ENCODE peak calls at places on chromosome 7, in eight cellular contexts. Y is AG10803, D is choroid plexus epithelial cell, S is brain microvascular endothelial cell, N is heart right ventricle, Z is lung, X is IMR-90, C is fibroblast of pulmonary artery. H is an unnamed sample.
A peak's percentile ranks its signal among the peaks of the same experiment; 100 is the strongest.

GRCh38 chr7:107874605-107875446 is 16.2 kb upstream of the DLD start:
- DNase-seq in Y (peak; percentile 68), X (peak; percentile 67), D (peak; percentile 87), Z (no peak), N (no peak), C (peak; percentile 79), S (peak; percentile 70), H (peak; percentile 67)

GRCh38 chr7:68700414-68700813 is 897.9 kb upstream of the AUTS2 start:
- DNase-seq in Z (no peak), N (no peak), Y (no peak), D (peak; percentile 65), S (peak; percentile 25), X (peak; percentile 65), C (peak; percentile 26), H (peak; percentile 0)

GRCh38 chr7:18505870-18506460 is 10.4 kb downstream of the HDAC9 start:
- DNase-seq in D (peak; percentile 78), N (no peak), Z (no peak), X (peak; percentile 76), S (peak; percentile 70), Y (peak; percentile 60), C (no peak), H (peak; percentile 79)

GRCh38 chr7:121505540-121506182 is 109.6 kb upstream of the FAM3C start:
- DNase-seq in D (no peak), X (no peak), Z (no peak), Y (no peak), N (no peak), S (no peak), C (no peak), H (no peak)

GRCh38 chr7:2710256-2710655 is 22.3 kb downstream of the AMZ1 start:
- DNase-seq in Z (no peak), Y (no peak), S (no peak), X (no peak), D (no peak), N (no peak), C (no peak), H (no peak)

GRCh38 chr7:2158331-2159175 is 74.2 kb downstream of the MAD1L1 start:
- DNase-seq in D (no peak), X (no peak), Y (no peak), N (no peak), Z (no peak), C (no peak), S (no peak), H (no peak)

GRCh38 chr7:7761340-7761973 is 43.0 kb upstream of the RPA3 start:
- DNase-seq in D (peak; percentile 82), S (no peak), X (peak; percentile 66), C (peak; percentile 74), Y (peak; percentile 72), Z (no peak), N (no peak), H (peak; percentile 68)

GRCh38 chr7:156080046-156080445 is 267.8 kb upstream of the SHH start:
- DNase-seq in S (no peak), D (no peak), Y (no peak), C (no peak), Z (no peak), X (no peak), N (no peak), H (no peak)

GRCh38 chr7:45479781-45480180 is 94.4 kb upstream of the ADCY1 start:
- DNase-seq in D (no peak), Y (no peak), C (no peak), S (no peak), N (no peak), Z (no peak), X (no peak), H (no peak)

GRCh38 chr7:10889266-10889898 is 84.3 kb upstream of the PHF14 start:
- DNase-seq in S (peak; percentile 50), Z (no peak), D (peak; percentile 76), X (peak; percentile 51), C (peak; percentile 70), Y (peak; percentile 50), N (no peak), H (peak; percentile 20)

GRCh38 chr7:15554081-15554480 is 7.7 kb downstream of the AGMO start:
- DNase-seq in S (peak; percentile 55), Y (peak; percentile 57), N (no peak), X (peak; percentile 38), Z (no peak), D (peak; percentile 14), C (peak; percentile 22), H (peak; percentile 17)

GRCh38 chr7:44473295-44473694 is 17.2 kb downstream of the NUDCD3 start:
- DNase-seq in S (peak; percentile 71), Z (no peak), Y (no peak), C (peak; percentile 47), X (peak; percentile 45), N (no peak), D (peak; percentile 79), H (peak; percentile 30)

GRCh38 chr7:84479059-84479458 is 284.5 kb upstream of the SEMA3A start:
- DNase-seq in X (no peak), S (no peak), D (no peak), Y (no peak), C (no peak), Z (no peak), N (no peak), H (no peak)

GRCh38 chr7:1349351-1349761 is 109.9 kb downstream of the MICALL2 start:
- DNase-seq in Y (no peak), Z (no peak), X (no peak), N (no peak), C (no peak), D (no peak), S (no peak), H (no peak)

GRCh38 chr7:30654296-30655090 is 27.8 kb downstream of the CRHR2 start:
- DNase-seq in D (no peak), X (no peak), S (no peak), Z (no peak), C (no peak), Y (no peak), N (no peak), H (no peak)

GRCh38 chr7:91005024-91005423 is 259.2 kb upstream of the FZD1 start:
- DNase-seq in N (no peak), Y (no peak), D (no peak), C (no peak), X (no peak), S (no peak), Z (no peak), H (no peak)

DNA sequence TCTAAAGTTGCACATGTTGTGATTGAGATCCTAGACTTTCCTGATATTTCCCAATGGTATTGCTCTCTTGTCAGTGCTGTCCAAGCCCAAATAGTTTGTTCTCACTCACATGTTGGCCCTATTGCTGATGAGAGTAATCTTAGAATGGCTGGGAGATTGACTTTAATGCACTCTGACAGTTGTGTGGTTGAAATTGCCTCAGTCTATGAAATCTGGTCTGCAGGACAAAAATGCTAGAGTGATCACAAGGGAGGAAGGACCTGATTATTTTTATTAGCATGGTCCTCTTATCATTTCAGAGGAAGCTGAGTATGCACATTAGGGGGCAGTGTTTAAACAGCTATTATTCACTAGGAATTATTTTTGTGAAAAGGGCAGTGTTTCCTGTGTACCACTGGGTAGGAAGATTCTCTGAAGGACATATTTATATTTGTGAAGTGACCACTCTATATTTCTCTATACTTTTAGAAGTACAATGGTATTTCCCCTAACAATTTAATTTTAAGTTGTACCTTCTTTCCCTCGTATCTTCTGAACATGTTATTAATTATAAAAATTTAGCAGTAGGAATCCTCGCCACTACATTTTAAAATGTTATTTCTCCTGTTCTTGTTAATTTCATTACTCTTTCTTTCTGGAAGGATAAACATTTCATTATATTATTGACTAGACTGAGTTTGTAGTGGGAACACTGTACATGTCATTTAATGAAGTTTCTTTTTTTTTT is 64.4 kb downstream of the SUGCT start:
- DNase-seq in Y (peak; percentile 94), Z (no peak), S (peak; percentile 77), X (peak; percentile 63), D (peak; percentile 94), C (peak; percentile 84), N (no peak), H (peak; percentile 64)
- TF ChIP-seq CTCF in Y (peak; percentile 72), Z (no peak), S (peak; percentile 53), X (peak; percentile 61), D (peak; percentile 68), C (peak; percentile 74), N (no peak), H (peak; percentile 80)

GRCh38 chr7:103065666-103066065 is 8.9 kb downstream of the FBXL13 start:
- DNase-seq in D (peak; percentile 42), X (peak; percentile 30), C (peak; percentile 46), Y (peak; percentile 13), N (peak; percentile 21), Z (no peak), S (peak; percentile 15), H (no peak)
- TF ChIP-seq CTCF in D (peak; percentile 70), X (peak; percentile 51), C (peak; percentile 65), Y (peak; percentile 50), N (no peak), Z (no peak), S (peak; percentile 84), H (peak; percentile 82)

GRCh38 chr7:127588019-127588696 is at the start of gene ARF5:
- DNase-seq in Y (peak; percentile 79), D (peak; percentile 84), C (peak; percentile 80), X (peak; percentile 72), Z (peak; percentile 89), N (peak; percentile 93), S (peak; percentile 60), H (peak; percentile 52)

GRCh38 chr7:127591189-127591588 is 2.3 kb upstream of the FSCN3 start:
- DNase-seq in Y (no peak), N (no peak), S (no peak), Z (no peak), C (no peak), D (no peak), X (no peak), H (no peak)

GRCh38 chr7:127587663-127588018 is 570 bp upstream of the ARF5 start:
- DNase-seq in D (no peak), S (no peak), N (peak; percentile 28), Z (no peak), Y (no peak), C (no peak), X (no peak), H (no peak)

GRCh38 chr7:127589901-127590300 is 1.7 kb downstream of the ARF5 start:
- DNase-seq in N (no peak), Z (no peak), D (no peak), C (no peak), X (no peak), Y (peak; percentile 41), S (no peak), H (peak; percentile 30)

DNA sequence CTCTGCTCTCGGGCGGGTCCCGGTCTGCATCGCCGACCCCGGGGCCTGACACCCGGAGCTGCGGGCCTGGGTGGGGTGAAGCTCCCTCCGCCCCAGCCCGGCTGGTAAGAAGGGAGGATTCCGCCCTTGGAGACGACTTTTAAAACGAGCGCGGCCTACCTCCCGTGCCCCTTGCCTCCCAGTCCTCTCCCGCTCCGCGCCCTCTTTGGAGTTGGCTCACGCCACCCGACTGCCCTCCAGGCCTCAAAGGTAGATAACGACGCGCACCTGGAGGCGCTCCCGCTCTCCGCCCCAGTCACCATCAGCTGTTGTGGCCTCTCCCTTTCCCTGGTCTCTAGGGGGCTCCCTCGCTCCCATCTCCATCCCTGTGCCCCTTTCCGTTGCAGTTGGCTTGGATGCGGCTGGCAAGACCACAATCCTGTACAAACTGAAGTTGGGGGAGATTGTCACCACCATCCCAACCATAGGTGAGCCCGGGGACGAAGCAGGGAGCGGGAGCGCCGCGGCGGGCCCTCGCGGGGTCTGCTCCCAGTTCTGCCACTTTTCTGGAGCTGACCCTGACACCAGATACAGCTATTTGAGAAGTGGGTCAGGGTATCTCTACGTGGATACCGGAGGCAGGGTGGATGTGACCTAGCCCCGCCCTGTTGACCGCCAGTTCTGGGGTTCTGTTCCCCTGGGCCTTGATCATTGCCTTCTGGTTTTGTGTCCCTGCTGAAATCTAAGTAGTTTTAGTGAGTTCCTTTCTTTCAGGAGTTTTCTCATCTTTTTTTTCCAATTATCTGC is 679 bp downstream of the ARF5 start:
- DNase-seq in D (peak; percentile 59), C (peak; percentile 46), N (peak; percentile 45), Y (peak; percentile 48), Z (peak; percentile 48), X (peak; percentile 51), S (peak; percentile 22), H (peak; percentile 20)
- TF ChIP-seq CTCF in D (peak; percentile 76), C (peak; percentile 63), N (no peak), Y (peak; percentile 64), Z (peak; percentile 30), X (peak; percentile 71), S (peak; percentile 82), H (peak; percentile 74)

GRCh38 chr7:140304071-140304799 is 94.1 kb downstream of the SLC37A3 start:
- DNase-seq in Y (peak; percentile 6), S (no peak), D (peak; percentile 70), N (no peak), Z (no peak), X (peak; percentile 16), C (peak; percentile 37), H (no peak)
- TF ChIP-seq CTCF in Y (peak; percentile 26), S (peak; percentile 43), D (peak; percentile 60), N (peak; percentile 19), Z (peak; percentile 26), X (peak; percentile 36), C (peak; percentile 14), H (peak; percentile 36)